ENCODE peak calls at places on chromosomes 2 and 18, in eight cellular contexts. E, W, X, C, I, Z, D and V are unnamed samples.

GRCh38 chr2:23404426-23404825 is 19.4 kb downstream of the KLHL29 start:
- DNase-seq in E (peak; percentile 59), W (no peak), X (peak; percentile 73), C (peak; percentile 59), I (peak; percentile 49), Z (peak; percentile 86), D (peak; percentile 48), V (no peak)

GRCh38 chr2:162636206-162636728 is 202.3 kb downstream of the KCNH7 start:
- DNase-seq in E (no peak), W (no peak), X (no peak), C (no peak), I (no peak), Z (no peak), D (no peak), V (no peak)

GRCh38 chr2:10486601-10487079 is 38.5 kb upstream of the ODC1 start:
- DNase-seq in E (no peak), W (no peak), X (no peak), C (no peak), I (no peak), Z (no peak), D (no peak), V (no peak)

GRCh38 chr2:73085691-73086090 is 14.2 kb upstream of the SFXN5 start:
- DNase-seq in E (peak; percentile 63), W (peak; percentile 91), X (peak; percentile 78), C (peak; percentile 77), I (no peak), Z (peak; percentile 88), D (peak; percentile 81), V (no peak)

GRCh38 chr2:15616429-15616828 is 24.8 kb downstream of the DDX1 start:
- DNase-seq in E (no peak), W (no peak), X (no peak), C (no peak), I (no peak), Z (no peak), D (no peak), V (no peak)

GRCh38 chr2:6975988-6976387 is 58.8 kb downstream of the RNF144A start:
- DNase-seq in E (peak; percentile 75), W (no peak), X (no peak), C (no peak), I (no peak), Z (peak; percentile 8), D (no peak), V (peak; percentile 25)

GRCh38 chr2:168246483-168247340 is 683 bp downstream of the STK39 start:
- DNase-seq in E (peak; percentile 37), W (peak; percentile 82), X (peak; percentile 72), C (peak; percentile 77), I (no peak), Z (peak; percentile 85), D (peak; percentile 47), V (no peak)

GRCh38 chr2:54262015-54262765 is 6.2 kb upstream of the TSPYL6 start:
- DNase-seq in E (no peak), W (no peak), X (no peak), C (no peak), I (no peak), Z (no peak), D (no peak), V (no peak)

GRCh38 chr2:105274046-105274445 is 32.5 kb downstream of the GPR45 start:
- DNase-seq in E (no peak), W (no peak), X (no peak), C (no peak), I (no peak), Z (no peak), D (no peak), V (no peak)

GRCh38 chr18:44742741-44743311 is 62.1 kb downstream of the SETBP1 start:
- DNase-seq in E (no peak), W (no peak), X (no peak), C (no peak), I (peak; percentile 35), Z (peak; percentile 87), D (peak; percentile 88), V (peak; percentile 56)

GRCh38 chr2:33451825-33452224 is 24.6 kb upstream of the RASGRP3 start:
- DNase-seq in E (no peak), W (no peak), X (no peak), C (no peak), I (no peak), Z (no peak), D (no peak), V (no peak)

GRCh38 chr2:238024986-238025385 is 35.8 kb upstream of the SCLY start:
- DNase-seq in E (no peak), W (no peak), X (no peak), C (no peak), I (no peak), Z (peak; percentile 49), D (no peak), V (no peak)

GRCh38 chr2:109690822-109691541 is 76.8 kb downstream of the SOWAHC start:
- DNase-seq in E (peak; percentile 79), W (no peak), X (no peak), C (no peak), I (no peak), Z (no peak), D (peak; percentile 26), V (no peak)

GRCh38 chr18:295756-296155 is 27.9 kb upstream of the THOC1 start:
- DNase-seq in E (no peak), W (no peak), X (no peak), C (no peak), I (no peak), Z (peak; percentile 54), D (no peak), V (no peak)

GRCh38 chr2:64325477-64325851 is 128.5 kb upstream of the LGALSL start:
- DNase-seq in E (no peak), W (no peak), X (peak; percentile 53), C (no peak), I (no peak), Z (peak; percentile 23), D (no peak), V (no peak)

GRCh38 chr2:232230557-232230956 is 148.0 kb upstream of the ALPP start:
- DNase-seq in E (no peak), W (no peak), X (peak; percentile 57), C (peak; percentile 26), I (no peak), Z (peak; percentile 26), D (no peak), V (no peak)

GRCh38 chr2:85162746-85163301 is 29.6 kb downstream of the TCF7L1 start:
- DNase-seq in E (no peak), W (no peak), X (no peak), C (no peak), I (no peak), Z (no peak), D (no peak), V (no peak)

GRCh38 chr2:167404896-167405295 is 516.6 kb downstream of the XIRP2 start:
- DNase-seq in E (no peak), W (no peak), X (no peak), C (no peak), I (no peak), Z (peak; percentile 50), D (no peak), V (no peak)

GRCh38 chr2:191233533-191233932 is 11.7 kb upstream of the MYO1B start:
- DNase-seq in E (no peak), W (no peak), X (peak; percentile 13), C (no peak), I (no peak), Z (no peak), D (no peak), V (no peak)

GRCh38 chr18:74146756-74147155 is 878 bp downstream of the FBXO15 start:
- DNase-seq in E (no peak), W (no peak), X (no peak), C (no peak), I (peak; percentile 29), Z (peak; percentile 36), D (no peak), V (no peak)
- H3K4me3 ChIP-seq in E (no peak overlapping the region), W (peak overlapping the region; percentile 71), X (no peak overlapping the region), C (peak overlapping the region; percentile 77), I (no peak overlapping the region), Z (peak overlapping the region; percentile 68), D (no peak overlapping the region), V (peak overlapping the region; percentile 89)

GRCh38 chr2:144607899-144608477 is 88.1 kb upstream of the ZEB2 start:
- DNase-seq in E (no peak), W (peak; percentile 52), X (peak; percentile 11), C (no peak), I (no peak), Z (peak; percentile 53), D (no peak), V (no peak)
- H3K4me3 ChIP-seq in E (no peak overlapping the region), W (no peak overlapping the region), X (no peak overlapping the region), C (no peak overlapping the region), I (no peak overlapping the region), Z (no peak overlapping the region), D (no peak overlapping the region), V (no peak overlapping the region)

DNA sequence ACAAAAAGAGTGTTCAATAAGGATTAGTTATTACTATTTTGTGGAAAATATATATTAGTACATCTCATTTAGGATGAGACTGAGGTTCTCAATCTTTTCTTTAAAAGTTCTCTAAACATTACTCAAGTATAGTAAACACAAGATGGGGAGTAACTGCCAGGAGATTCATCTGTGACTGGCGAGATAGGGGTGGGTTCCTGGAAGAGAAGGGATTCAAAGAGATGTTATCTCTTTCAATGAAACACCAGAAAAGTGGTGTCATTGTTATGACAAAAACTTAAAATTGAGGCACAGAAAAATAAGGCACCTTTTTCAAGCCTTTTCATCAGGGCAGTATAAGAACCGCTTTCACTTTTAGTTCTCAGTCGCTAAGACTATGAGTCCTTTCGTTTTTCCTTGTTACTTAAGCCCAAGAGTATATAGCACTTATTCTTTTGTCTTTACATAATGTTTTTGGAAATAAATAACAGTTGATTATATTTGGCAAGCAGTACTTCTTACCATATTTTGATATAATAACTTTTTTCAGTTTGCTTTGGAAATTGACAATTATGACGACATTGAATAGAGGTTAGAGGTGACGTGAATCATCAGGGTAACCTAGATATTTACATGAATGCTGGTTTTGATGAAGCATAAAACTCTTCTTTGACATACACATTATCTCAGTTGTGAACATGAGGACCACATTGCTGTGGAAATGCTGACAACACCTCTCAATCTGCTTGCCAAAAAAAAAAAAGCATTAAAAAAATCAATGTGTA is 393.9 kb upstream of the TCF4 start:
- DNase-seq in E (no peak), W (no peak), X (no peak), C (no peak), I (no peak), Z (no peak), D (no peak), V (no peak)
- H3K4me3 ChIP-seq in E (no peak overlapping the region), W (no peak overlapping the region), X (no peak overlapping the region), C (no peak overlapping the region), I (no peak overlapping the region), Z (no peak overlapping the region), D (no peak overlapping the region), V (no peak overlapping the region)

DNA sequence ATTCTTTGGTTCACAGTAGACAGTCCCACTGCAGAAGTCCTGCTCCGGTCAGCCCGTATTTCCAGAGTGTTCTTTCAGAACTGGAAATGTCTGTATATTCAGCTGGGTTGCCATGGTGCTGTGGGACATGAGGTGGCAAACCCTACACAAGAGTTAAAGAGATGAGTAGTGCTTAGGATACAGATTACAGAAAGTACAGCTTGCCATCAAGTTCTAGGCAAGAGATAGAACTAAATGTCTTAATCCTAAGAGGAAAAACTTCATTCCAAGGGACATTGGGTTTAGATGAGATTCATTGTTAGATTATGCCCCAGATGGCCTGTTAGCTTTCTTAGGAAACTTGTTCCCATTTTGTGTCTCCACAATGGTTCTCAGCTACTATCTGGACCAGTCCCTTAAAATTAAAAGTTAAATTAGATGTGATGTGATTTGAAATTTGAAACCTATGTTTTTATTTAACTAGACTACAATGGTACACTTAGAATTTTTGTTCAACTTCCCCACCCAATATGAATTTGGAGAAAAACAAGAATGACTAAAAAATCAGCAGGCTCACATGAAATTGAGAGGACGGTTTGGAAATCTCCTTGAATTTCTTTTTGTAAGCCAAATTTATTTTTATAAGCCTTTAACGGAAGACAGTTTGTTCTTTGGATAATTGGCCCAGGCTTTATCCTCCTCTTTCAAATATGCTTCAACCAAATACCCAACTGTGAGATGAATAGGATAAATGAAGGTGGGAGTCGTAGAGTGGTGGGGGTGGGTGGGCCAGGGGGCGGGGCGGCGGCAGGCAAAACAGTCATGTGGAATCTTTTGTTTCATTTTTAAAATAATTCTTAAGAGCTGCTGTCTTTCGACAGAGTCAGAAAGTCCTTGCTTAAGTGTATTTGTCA is 60.4 kb downstream of the FMNL2 start:
- DNase-seq in E (no peak), W (no peak), X (no peak), C (no peak), I (no peak), Z (peak; percentile 75), D (no peak), V (no peak)
- H3K4me3 ChIP-seq in E (no peak overlapping the region), W (peak overlapping the region; percentile 18), X (no peak overlapping the region), C (no peak overlapping the region), I (peak overlapping the region; percentile 5), Z (peak overlapping the region; percentile 41), D (peak overlapping the region; percentile 4), V (no peak overlapping the region)